ENCODE peak calls at places on chromosomes 13 and 19, in six cellular contexts. P, W, F, O, S and Q are unnamed samples.

GRCh38 chr13:87999791-88000190 is 328.6 kb downstream of the SLITRK5 start:
- DNase-seq in O (no peak), F (no peak), S (no peak), P (no peak), W (no peak), Q (peak)

GRCh38 chr19:36115453-36116343 is at the start of gene TBCB:
- DNase-seq in S (no peak), F (no peak), O (no peak), P (peak), W (peak), Q (peak)

GRCh38 chr19:33509774-33510173 is 11.8 kb downstream of the PEPD start:
- DNase-seq in F (no peak), W (no peak), S (no peak), P (no peak), O (no peak), Q (no peak)

GRCh38 chr19:47353307-47353712 is 4.2 kb downstream of the DHX34 start:
- DNase-seq in O (no peak), P (peak), F (no peak), W (no peak), S (no peak), Q (no peak)

GRCh38 chr13:20847298-20847697 is 55.2 kb downstream of the XPO4 start:
- DNase-seq in W (no peak), F (no peak), P (no peak), S (no peak), O (no peak), Q (peak)

GRCh38 chr13:42279080-42279479 is 7.1 kb downstream of the AKAP11 start:
- DNase-seq in S (no peak), F (no peak), P (no peak), W (no peak), O (no peak), Q (no peak)

GRCh38 chr13:19955873-19956559 is 2.5 kb upstream of the ZMYM2 start:
- DNase-seq in P (no peak), O (no peak), W (no peak), S (no peak), F (no peak), Q (no peak)

GRCh38 chr19:49677901-49678674 is 1.0 kb downstream of the PRMT1 start:
- DNase-seq in P (peak), W (peak), S (no peak), O (peak), F (no peak), Q (peak)

GRCh38 chr13:105202384-105202783 is 1333.1 kb downstream of the EFNB2 start:
- DNase-seq in S (no peak), F (no peak), W (peak), O (no peak), P (no peak), Q (peak)

GRCh38 chr19:19059837-19060611 is 3.8 kb upstream of the SLC25A42 start:
- DNase-seq in F (no peak), S (no peak), O (no peak), W (no peak), P (no peak), Q (no peak)

GRCh38 chr19:19185853-19186728 is 5.9 kb downstream of the BORCS8 start:
- DNase-seq in W (peak), F (no peak), O (no peak), P (no peak), S (no peak), Q (peak)

GRCh38 chr13:94968040-94968756 is 255.9 kb upstream of the SOX21 start:
- DNase-seq in P (no peak), F (no peak), W (no peak), S (no peak), O (no peak), Q (no peak)

GRCh38 chr13:44575741-44576395 is at the start of gene TSC22D1:
- DNase-seq in P (peak), W (peak), O (no peak), F (no peak), S (no peak), Q (peak)

GRCh38 chr13:44573071-44573470 is 3.1 kb downstream of the TSC22D1 start:
- DNase-seq in P (no peak), O (no peak), S (no peak), W (no peak), F (no peak), Q (no peak)

GRCh38 chr13:44574466-44574855 is 1.7 kb downstream of the TSC22D1 start:
- DNase-seq in W (peak), F (no peak), P (no peak), S (no peak), O (no peak), Q (no peak)

GRCh38 chr13:44575035-44575434 is 1.1 kb downstream of the TSC22D1 start:
- DNase-seq in P (no peak), F (no peak), S (no peak), W (no peak), O (no peak), Q (no peak)

GRCh38 chr13:44573790-44574465 is 2.2 kb downstream of the TSC22D1 start:
- DNase-seq in W (peak), P (no peak), S (peak), O (no peak), F (no peak), Q (peak)
- H3K4me3 ChIP-seq in W (peak), P (peak), S (peak), O (no peak), F (peak), Q (peak)

DNA sequence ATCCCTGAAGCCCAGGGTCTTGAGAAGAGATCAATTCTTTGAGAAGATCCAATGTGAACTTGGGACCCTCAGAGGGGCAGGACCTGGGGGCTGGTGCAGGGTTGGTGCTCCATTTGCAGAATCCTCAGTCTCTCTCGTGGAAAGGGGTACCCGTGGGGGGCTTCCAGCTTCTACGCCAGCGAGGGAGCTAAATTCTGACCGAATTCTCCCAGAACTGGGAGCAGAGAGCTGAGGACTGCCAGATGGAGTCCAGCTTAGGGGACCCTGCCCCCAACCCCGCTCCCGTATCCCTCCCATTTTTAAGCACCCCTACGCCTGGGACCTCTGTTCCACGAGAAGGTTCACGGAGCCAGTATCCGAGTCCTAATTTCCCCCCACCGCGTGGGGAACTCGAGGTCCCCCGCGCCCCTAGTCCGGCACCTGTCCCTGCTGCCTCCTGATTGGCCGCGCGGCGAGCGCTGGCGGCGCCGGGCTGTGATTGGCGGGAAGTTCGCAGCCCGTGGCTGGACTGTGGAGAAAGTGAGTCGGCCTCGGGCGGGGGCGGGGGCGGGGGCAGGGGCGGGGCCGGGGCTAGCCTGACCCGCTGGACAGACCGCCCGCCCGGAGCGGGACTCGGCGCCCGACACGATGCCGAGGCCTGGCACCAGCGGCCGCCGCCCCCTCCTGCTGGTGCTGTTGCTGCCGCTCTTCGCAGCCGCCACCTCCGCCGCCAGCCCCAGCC is 4.4 kb upstream of the LTBP4 start:
- DNase-seq in P (peak), O (no peak), S (no peak), F (no peak), W (peak), Q (peak)
- H3K4me3 ChIP-seq in P (peak), O (no peak), S (peak), F (peak), W (peak), Q (peak)

GRCh38 chr19:4913996-4914735 is 4.9 kb downstream of the UHRF1 start:
- DNase-seq in F (no peak), P (no peak), W (peak), O (no peak), S (no peak), Q (no peak)
- H3K4me3 ChIP-seq in F (no peak), P (no peak), W (no peak), O (no peak), S (no peak), Q (no peak)

GRCh38 chr13:40432018-40432978 is 234.1 kb downstream of the FOXO1 start:
- DNase-seq in O (no peak), P (no peak), W (no peak), S (no peak), F (no peak), Q (no peak)
- H3K4me3 ChIP-seq in O (no peak), P (no peak), W (no peak), S (no peak), F (no peak), Q (no peak)

GRCh38 chr13:24625870-24626419 is 54.3 kb upstream of the ATP12A start:
- DNase-seq in P (no peak), W (no peak), S (no peak), O (no peak), F (no peak), Q (no peak)
- H3K4me3 ChIP-seq in P (no peak), W (no peak), S (no peak), O (no peak), F (no peak), Q (no peak)

GRCh38 chr19:16069813-16070365 is 6.4 kb upstream of the TPM4 start:
- DNase-seq in P (no peak), O (no peak), S (no peak), W (no peak), F (no peak), Q (no peak)

GRCh38 chr19:16068696-16069259 is 7.5 kb upstream of the TPM4 start:
- DNase-seq in P (no peak), O (no peak), S (no peak), W (no peak), F (no peak), Q (no peak)

GRCh38 chr19:16067205-16067938 is 8.9 kb upstream of the TPM4 start:
- DNase-seq in F (no peak), P (no peak), S (no peak), W (peak), O (peak), Q (peak)

GRCh38 chr19:16064209-16064889 is 11.9 kb upstream of the TPM4 start:
- DNase-seq in P (no peak), W (no peak), F (no peak), O (no peak), S (no peak), Q (no peak)

DNA sequence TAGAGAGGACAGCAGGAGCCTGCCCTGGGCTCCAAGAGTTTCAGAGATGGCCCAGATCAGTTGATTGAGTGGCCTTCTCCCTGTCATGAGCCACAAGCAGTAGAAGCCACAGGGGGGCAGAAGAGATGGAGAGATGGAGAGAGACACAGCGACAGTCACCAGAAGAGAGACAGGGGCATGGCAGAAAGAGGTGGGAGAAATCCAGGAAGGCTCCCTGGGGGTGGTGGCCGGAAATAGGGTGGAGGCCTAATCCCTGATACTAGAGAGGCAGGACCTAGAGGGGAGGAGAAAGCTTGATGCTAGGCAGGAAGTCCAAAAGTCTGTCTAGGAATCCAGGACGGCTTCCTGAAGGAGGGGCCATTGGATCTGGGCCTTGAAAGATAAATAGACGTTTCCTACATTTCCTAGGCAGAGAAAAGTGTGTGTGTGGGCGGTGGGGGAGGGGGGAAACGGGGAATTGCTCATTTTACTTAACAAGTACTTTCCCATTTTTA is 9.6 kb upstream of the TPM4 start:
- DNase-seq in W (peak), O (no peak), P (no peak), F (no peak), S (peak), Q (peak)
- H3K4me3 ChIP-seq in W (no peak), O (peak), P (peak), F (no peak), S (no peak), Q (no peak)

GRCh38 chr13:98751397-98752110 is 918 bp downstream of the SLC15A1 start:
- DNase-seq in P (no peak), W (peak), O (no peak), S (no peak), F (no peak), Q (peak)
- H3K4me3 ChIP-seq in P (peak), W (no peak), O (peak), S (no peak), F (no peak), Q (peak)

GRCh38 chr13:112697756-112698655 is 8.2 kb downstream of the ATP11A start:
- DNase-seq in P (no peak), O (no peak), F (no peak), W (peak), S (no peak), Q (no peak)
- H3K4me3 ChIP-seq in P (no peak), O (no peak), F (no peak), W (no peak), S (no peak), Q (no peak)

DNA sequence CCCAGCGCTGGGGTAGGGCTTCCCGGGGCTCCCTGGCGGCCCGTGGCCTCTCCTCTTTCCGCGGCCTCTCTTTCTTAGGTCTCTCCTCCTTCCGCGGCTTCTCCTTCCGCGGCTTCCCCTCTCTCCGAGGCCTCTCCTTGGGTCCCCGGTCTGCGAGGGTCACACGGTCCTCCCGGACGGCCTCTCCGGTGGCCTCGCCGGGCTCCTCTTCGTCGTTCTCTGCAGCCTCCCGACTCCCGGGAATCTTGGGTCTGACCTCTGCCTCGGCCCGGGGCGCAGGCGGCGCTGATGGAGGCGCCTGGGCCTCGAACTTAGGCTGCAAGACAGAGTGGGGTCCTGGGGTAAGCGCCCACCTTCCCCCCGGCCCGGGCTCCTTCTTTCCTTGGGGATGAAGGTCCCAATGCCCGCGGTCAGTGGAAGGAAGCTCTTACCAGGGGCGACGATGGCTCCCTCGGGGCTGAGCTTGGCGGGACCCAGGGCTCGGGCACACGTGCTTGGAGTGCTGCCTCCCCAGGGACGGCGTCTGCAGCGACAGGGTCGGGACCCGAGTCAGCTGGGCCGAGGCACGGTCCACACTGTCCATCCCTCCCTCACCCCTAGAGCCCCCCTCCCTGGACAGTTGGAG is 3.5 kb downstream of the AMH start:
- DNase-seq in F (no peak), O (no peak), S (no peak), P (no peak), W (no peak), Q (no peak)
- H3K4me3 ChIP-seq in F (no peak), O (no peak), S (no peak), P (peak), W (no peak), Q (no peak)

GRCh38 chr19:674282-675151 is 1.7 kb upstream of the FSTL3 start:
- DNase-seq in O (no peak), S (no peak), W (no peak), P (peak), F (no peak), Q (no peak)

GRCh38 chr19:676343-677105 is at the start of gene FSTL3:
- DNase-seq in P (no peak), S (no peak), O (no peak), W (no peak), F (no peak), Q (no peak)

GRCh38 chr19:677601-678380 is 1.6 kb downstream of the FSTL3 start:
- DNase-seq in S (no peak), F (no peak), O (no peak), W (no peak), P (no peak), Q (no peak)

GRCh38 chr19:677201-677600 is 1.0 kb downstream of the FSTL3 start:
- DNase-seq in P (peak), S (no peak), F (no peak), W (peak), O (peak), Q (peak)

GRCh38 chr19:676007-676342 is 217 bp upstream of the FSTL3 start:
- DNase-seq in W (no peak), F (no peak), P (peak), O (no peak), S (no peak), Q (no peak)
- H3K4me3 ChIP-seq in W (peak), F (peak), P (peak), O (peak), S (no peak), Q (peak)